ENCODE peak calls at places on chromosomes 4 and X, in six cellular contexts. S, A, T, B, Z and M are unnamed samples.

GRCh38 chr4:8380511-8381415 is 59.8 kb downstream of the ACOX3 start:
- DNase-seq in S (no peak), A (no peak), T (no peak), B (no peak), Z (no peak), M (no peak)

GRCh38 chrX:48960291-48960690 is 2.9 kb upstream of the OTUD5 start:
- DNase-seq in S (no peak), A (no peak), T (no peak), B (no peak), Z (no peak), M (peak; percentile 66)

GRCh38 chr4:95360911-95361695 is 187.7 kb downstream of the UNC5C start:
- DNase-seq in S (no peak), A (no peak), T (no peak), B (no peak), Z (no peak), M (no peak)

GRCh38 chr4:1767770-1768366 is 25.2 kb upstream of the FGFR3 start:
- DNase-seq in S (no peak), A (peak; percentile 87), T (peak; percentile 78), B (peak; percentile 91), Z (no peak), M (peak; percentile 47)

GRCh38 chr4:81165853-81166430 is 49.1 kb downstream of the PRKG2 start:
- DNase-seq in S (no peak), A (no peak), T (no peak), B (no peak), Z (no peak), M (no peak)

GRCh38 chr4:44996276-44996845 is 270.0 kb upstream of the GNPDA2 start:
- DNase-seq in S (no peak), A (no peak), T (no peak), B (no peak), Z (peak; percentile 75), M (no peak)

GRCh38 chr4:114180481-114180880 is 201.0 kb upstream of the ARSJ start:
- DNase-seq in S (peak; percentile 47), A (peak; percentile 79), T (peak; percentile 70), B (peak; percentile 77), Z (peak; percentile 70), M (peak; percentile 30)

GRCh38 chr4:117893207-117893606 is 141.1 kb upstream of the NDST3 start:
- DNase-seq in S (no peak), A (no peak), T (no peak), B (no peak), Z (peak; percentile 16), M (no peak)

GRCh38 chr4:103478729-103479128 is 241.1 kb downstream of the TACR3 start:
- DNase-seq in S (no peak), A (no peak), T (no peak), B (no peak), Z (peak; percentile 12), M (no peak)

GRCh38 chrX:25721564-25721963 is 416.6 kb upstream of the MAGEB18 start:
- DNase-seq in S (no peak), A (peak; percentile 11), T (peak; percentile 39), B (peak; percentile 16), Z (peak; percentile 3), M (peak; percentile 0)

GRCh38 chr4:6694177-6694901 is 661 bp downstream of the S100P start:
- DNase-seq in S (no peak), A (no peak), T (no peak), B (no peak), Z (no peak), M (no peak)

GRCh38 chrX:110394653-110395052 is 36.0 kb downstream of the RTL9 start:
- DNase-seq in S (no peak), A (peak; percentile 39), T (no peak), B (no peak), Z (peak; percentile 87), M (no peak)

GRCh38 chrX:12978205-12979010 is 3.5 kb downstream of the TMSB4X start:
- DNase-seq in S (no peak), A (peak; percentile 75), T (peak; percentile 75), B (peak; percentile 48), Z (peak; percentile 48), M (peak; percentile 79)

GRCh38 chrX:10326578-10326977 is 169.8 kb downstream of the CLCN4 start:
- DNase-seq in S (peak; percentile 22), A (no peak), T (peak; percentile 7), B (no peak), Z (peak; percentile 52), M (peak; percentile 8)

GRCh38 chrX:10620121-10620699 is at the start of gene MID1:
- DNase-seq in S (peak; percentile 55), A (peak; percentile 78), T (peak; percentile 89), B (peak; percentile 84), Z (peak; percentile 83), M (no peak)

GRCh38 chr4:176837176-176837915 is 44.6 kb upstream of the VEGFC start:
- DNase-seq in S (no peak), A (no peak), T (no peak), B (no peak), Z (no peak), M (no peak)

GRCh38 chr4:104394409-104394813 is 100.3 kb downstream of the CXXC4 start:
- DNase-seq in S (no peak), A (no peak), T (peak; percentile 24), B (peak; percentile 26), Z (no peak), M (no peak)

GRCh38 chrX:77668391-77669237 is 117.4 kb downstream of the ATRX start:
- DNase-seq in S (no peak), A (no peak), T (no peak), B (no peak), Z (peak; percentile 68), M (no peak)

GRCh38 chr4:184757810-184758209 is 23.9 kb upstream of the CENPU start:
- DNase-seq in S (no peak), A (no peak), T (no peak), B (no peak), Z (no peak), M (no peak)

GRCh38 chr4:12949719-12950118 is 534.4 kb downstream of the RAB28 start:
- DNase-seq in S (no peak), A (no peak), T (no peak), B (no peak), Z (peak; percentile 50), M (no peak)

GRCh38 chr4:83082777-83083176 is 31.8 kb downstream of the PLAC8 start:
- DNase-seq in S (no peak), A (no peak), T (no peak), B (no peak), Z (peak; percentile 72), M (no peak)

GRCh38 chrX:63394872-63395271 is 43.7 kb upstream of the SPIN4 start:
- DNase-seq in S (no peak), A (no peak), T (no peak), B (peak; percentile 47), Z (no peak), M (no peak)

GRCh38 chr4:3612275-3612674 is 80.1 kb upstream of the LRPAP1 start:
- DNase-seq in S (no peak), A (no peak), T (no peak), B (no peak), Z (no peak), M (no peak)

GRCh38 chr4:185535818-185536729 is 767 bp upstream of the PDLIM3 start:
- DNase-seq in S (no peak), A (no peak), T (no peak), B (peak; percentile 22), Z (no peak), M (no peak)

GRCh38 chr4:152628128-152628527 is 51.7 kb downstream of the TMEM154 start:
- DNase-seq in S (no peak), A (no peak), T (no peak), B (no peak), Z (no peak), M (no peak)

GRCh38 chr4:3111461-3111860 is 37.0 kb downstream of the HTT start:
- DNase-seq in S (no peak), A (peak; percentile 21), T (no peak), B (peak; percentile 15), Z (peak; percentile 71), M (no peak)

GRCh38 chr4:169791527-169792156 is 33.9 kb upstream of the HPF1 start:
- DNase-seq in S (peak; percentile 85), A (peak; percentile 78), T (peak; percentile 81), B (peak; percentile 73), Z (peak; percentile 71), M (no peak)

GRCh38 chr4:164204434-164204833 is 549.5 kb upstream of the SMIM31 start:
- DNase-seq in S (peak; percentile 16), A (peak; percentile 13), T (no peak), B (peak; percentile 67), Z (peak; percentile 92), M (no peak)

GRCh38 chr4:185656467-185656890 is 121.2 kb upstream of the PDLIM3 start:
- DNase-seq in S (no peak), A (peak; percentile 42), T (peak; percentile 49), B (peak; percentile 67), Z (peak; percentile 4), M (no peak)

DNA sequence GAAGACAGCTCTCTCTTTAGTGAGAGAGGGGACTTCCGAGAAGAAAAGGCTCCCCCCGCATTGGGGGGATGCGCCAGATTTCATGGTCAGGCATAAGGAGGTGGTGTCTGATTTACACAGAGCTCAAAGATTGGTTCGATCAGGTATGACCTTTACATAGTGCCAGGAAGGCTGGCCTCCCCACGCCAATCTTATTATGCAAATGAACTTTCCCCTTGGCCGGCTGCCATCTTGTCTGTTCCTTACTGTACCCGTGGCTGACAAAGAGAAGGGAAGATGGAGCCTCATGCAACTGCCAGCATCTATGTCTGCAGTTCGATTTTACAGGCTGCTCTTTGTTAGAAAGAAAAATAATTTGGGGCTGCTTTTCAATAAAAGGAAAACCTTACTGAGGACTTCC is 197.2 kb downstream of the GPM6A start:
- DNase-seq in S (no peak), A (no peak), T (no peak), B (no peak), Z (no peak), M (no peak)
- TF ChIP-seq EZH2phosphoT487 in S (no peak), A (no peak), T (no peak), B (no peak), Z (no peak), M (no peak)

GRCh38 chrX:136656596-136656995 is 8.6 kb downstream of the CD40LG start:
- DNase-seq in S (no peak), A (no peak), T (peak; percentile 17), B (no peak), Z (no peak), M (no peak)
- H2AFZ ChIP-seq in S (no peak overlapping the region), A (no peak overlapping the region), T (no peak overlapping the region), B (no peak overlapping the region), Z (no peak overlapping the region), M (no peak overlapping the region)

GRCh38 chr4:98673978-98674377 is 15.6 kb upstream of the TSPAN5 start:
- DNase-seq in S (no peak), A (no peak), T (no peak), B (no peak), Z (no peak), M (no peak)
- TF ChIP-seq CTCF in S (no peak), A (no peak), T (no peak), B (no peak), Z (no peak), M (no peak)

GRCh38 chr4:77193511-77194236 is 36.7 kb downstream of the CCNG2 start:
- DNase-seq in S (no peak), A (no peak), T (peak; percentile 61), B (peak; percentile 95), Z (no peak), M (peak; percentile 89)
- TF ChIP-seq EZH2phosphoT487 in S (no peak), A (no peak), T (no peak), B (no peak), Z (no peak), M (no peak)